ENCODE peak calls at places on chromosomes 11 and 22, in eight cellular contexts. One of them, this sample, is unnamed.

GRCh38 chr22:43477151-43477725 is 65.4 kb downstream of the MPPED1 start:
- DNase-seq in T-cell: no peak
- DNase-seq in activated CD4-positive, alpha-beta T cell treated with anti-CD3 and anti-CD28 coated beads, Interleukin-2, amount 50 U/mL, for 24 hours: no peak
- DNase-seq in A172: no peak
- DNase-seq in neuronal stem cell: no peak
- DNase-seq in stimulated activated CD8-positive, alpha-beta memory T cell treated with anti-CD3 and anti-CD28 coated beads, Interleukin-7, amount 100 ng/mL, for 1 hour: no peak
- DNase-seq in substantia nigra: no peak
- DNase-seq in NCI-H1105 treated with DMSO at 0.1 percent for 48 hours: no peak
- DNase-seq in this sample: no peak

GRCh38 chr11:28107331-28107725 is 628 bp downstream of the KIF18A start:
- DNase-seq in neuronal stem cell: no peak
- DNase-seq in NCI-H1105 treated with DMSO at 0.1 percent for 48 hours: peak; percentile 64
- DNase-seq in activated CD4-positive, alpha-beta T cell treated with anti-CD3 and anti-CD28 coated beads, Interleukin-2, amount 50 U/mL, for 24 hours: no peak
- DNase-seq in substantia nigra: no peak
- DNase-seq in stimulated activated CD8-positive, alpha-beta memory T cell treated with anti-CD3 and anti-CD28 coated beads, Interleukin-7, amount 100 ng/mL, for 1 hour: no peak
- DNase-seq in A172: no peak
- DNase-seq in T-cell: no peak
- DNase-seq in this sample: no peak

GRCh38 chr11:29343465-29344333 is 673.1 kb downstream of the KCNA4 start:
- DNase-seq in substantia nigra: no peak
- DNase-seq in activated CD4-positive, alpha-beta T cell treated with anti-CD3 and anti-CD28 coated beads, Interleukin-2, amount 50 U/mL, for 24 hours: no peak
- DNase-seq in neuronal stem cell: peak; percentile 55
- DNase-seq in stimulated activated CD8-positive, alpha-beta memory T cell treated with anti-CD3 and anti-CD28 coated beads, Interleukin-7, amount 100 ng/mL, for 1 hour: no peak
- DNase-seq in T-cell: no peak
- DNase-seq in NCI-H1105 treated with DMSO at 0.1 percent for 48 hours: peak; percentile 41
- DNase-seq in A172: peak; percentile 55
- DNase-seq in this sample: no peak

GRCh38 chr11:35464308-35464707 is 45.0 kb upstream of the SLC1A2 start:
- DNase-seq in A172: peak; percentile 42
- DNase-seq in neuronal stem cell: no peak
- DNase-seq in substantia nigra: no peak
- DNase-seq in stimulated activated CD8-positive, alpha-beta memory T cell treated with anti-CD3 and anti-CD28 coated beads, Interleukin-7, amount 100 ng/mL, for 1 hour: no peak
- DNase-seq in NCI-H1105 treated with DMSO at 0.1 percent for 48 hours: no peak
- DNase-seq in activated CD4-positive, alpha-beta T cell treated with anti-CD3 and anti-CD28 coated beads, Interleukin-2, amount 50 U/mL, for 24 hours: no peak
- DNase-seq in T-cell: no peak
- DNase-seq in this sample: no peak

GRCh38 chr11:117197516-117198456 is 1.4 kb upstream of the TAGLN start:
- DNase-seq in substantia nigra: no peak
- DNase-seq in A172: no peak
- DNase-seq in activated CD4-positive, alpha-beta T cell treated with anti-CD3 and anti-CD28 coated beads, Interleukin-2, amount 50 U/mL, for 24 hours: no peak
- DNase-seq in neuronal stem cell: no peak
- DNase-seq in NCI-H1105 treated with DMSO at 0.1 percent for 48 hours: no peak
- DNase-seq in T-cell: no peak
- DNase-seq in stimulated activated CD8-positive, alpha-beta memory T cell treated with anti-CD3 and anti-CD28 coated beads, Interleukin-7, amount 100 ng/mL, for 1 hour: no peak
- DNase-seq in this sample: no peak

GRCh38 chr22:47089374-47089773 is 326.9 kb downstream of the TBC1D22A start:
- DNase-seq in NCI-H1105 treated with DMSO at 0.1 percent for 48 hours: no peak
- DNase-seq in T-cell: no peak
- DNase-seq in A172: no peak
- DNase-seq in neuronal stem cell: no peak
- DNase-seq in stimulated activated CD8-positive, alpha-beta memory T cell treated with anti-CD3 and anti-CD28 coated beads, Interleukin-7, amount 100 ng/mL, for 1 hour: no peak
- DNase-seq in substantia nigra: no peak
- DNase-seq in activated CD4-positive, alpha-beta T cell treated with anti-CD3 and anti-CD28 coated beads, Interleukin-2, amount 50 U/mL, for 24 hours: no peak
- DNase-seq in this sample: no peak

GRCh38 chr22:44279059-44279340 is 33.8 kb downstream of the SHISAL1 start:
- DNase-seq in NCI-H1105 treated with DMSO at 0.1 percent for 48 hours: no peak
- DNase-seq in T-cell: no peak
- DNase-seq in stimulated activated CD8-positive, alpha-beta memory T cell treated with anti-CD3 and anti-CD28 coated beads, Interleukin-7, amount 100 ng/mL, for 1 hour: no peak
- DNase-seq in activated CD4-positive, alpha-beta T cell treated with anti-CD3 and anti-CD28 coated beads, Interleukin-2, amount 50 U/mL, for 24 hours: no peak
- DNase-seq in neuronal stem cell: no peak
- DNase-seq in A172: no peak
- DNase-seq in substantia nigra: no peak
- DNase-seq in this sample: no peak

GRCh38 chr22:43811777-43812148 is 342 bp downstream of the EFCAB6 start:
- DNase-seq in activated CD4-positive, alpha-beta T cell treated with anti-CD3 and anti-CD28 coated beads, Interleukin-2, amount 50 U/mL, for 24 hours: no peak
- DNase-seq in T-cell: no peak
- DNase-seq in NCI-H1105 treated with DMSO at 0.1 percent for 48 hours: peak; percentile 15
- DNase-seq in neuronal stem cell: no peak
- DNase-seq in A172: no peak
- DNase-seq in substantia nigra: no peak
- DNase-seq in stimulated activated CD8-positive, alpha-beta memory T cell treated with anti-CD3 and anti-CD28 coated beads, Interleukin-7, amount 100 ng/mL, for 1 hour: no peak
- DNase-seq in this sample: no peak

GRCh38 chr22:38230108-38230825 is 28.5 kb downstream of the MAFF start:
- DNase-seq in A172: peak; percentile 58
- DNase-seq in stimulated activated CD8-positive, alpha-beta memory T cell treated with anti-CD3 and anti-CD28 coated beads, Interleukin-7, amount 100 ng/mL, for 1 hour: no peak
- DNase-seq in neuronal stem cell: no peak
- DNase-seq in T-cell: peak; percentile 16
- DNase-seq in activated CD4-positive, alpha-beta T cell treated with anti-CD3 and anti-CD28 coated beads, Interleukin-2, amount 50 U/mL, for 24 hours: no peak
- DNase-seq in substantia nigra: no peak
- DNase-seq in NCI-H1105 treated with DMSO at 0.1 percent for 48 hours: peak; percentile 4
- DNase-seq in this sample: no peak

GRCh38 chr11:11335043-11335442 is 18.0 kb downstream of the CSNK2A3 start:
- DNase-seq in T-cell: no peak
- DNase-seq in substantia nigra: no peak
- DNase-seq in stimulated activated CD8-positive, alpha-beta memory T cell treated with anti-CD3 and anti-CD28 coated beads, Interleukin-7, amount 100 ng/mL, for 1 hour: no peak
- DNase-seq in NCI-H1105 treated with DMSO at 0.1 percent for 48 hours: no peak
- DNase-seq in activated CD4-positive, alpha-beta T cell treated with anti-CD3 and anti-CD28 coated beads, Interleukin-2, amount 50 U/mL, for 24 hours: no peak
- DNase-seq in neuronal stem cell: no peak
- DNase-seq in A172: no peak
- DNase-seq in this sample: no peak

GRCh38 chr22:48821346-48822186 is 1006.1 kb downstream of the BRD1 start:
- DNase-seq in substantia nigra: no peak
- DNase-seq in T-cell: no peak
- DNase-seq in A172: no peak
- DNase-seq in neuronal stem cell: no peak
- DNase-seq in stimulated activated CD8-positive, alpha-beta memory T cell treated with anti-CD3 and anti-CD28 coated beads, Interleukin-7, amount 100 ng/mL, for 1 hour: no peak
- DNase-seq in NCI-H1105 treated with DMSO at 0.1 percent for 48 hours: no peak
- DNase-seq in activated CD4-positive, alpha-beta T cell treated with anti-CD3 and anti-CD28 coated beads, Interleukin-2, amount 50 U/mL, for 24 hours: no peak
- DNase-seq in this sample: no peak

This sample was measured in D721Med.